ENCODE peak calls at places on chromosome 16, in five cellular contexts. W is suprapubic skin, G is PC-9, C is left ventricle myocardium inferior, S is mammary epithelial cell. V is an unnamed sample.
A peak's percentile ranks its signal among the peaks of the same experiment; 100 is the strongest.

GRCh38 chr16:46793841-46794240 is 37.1 kb downstream of the C16orf87 start:
- DNase-seq in W (no peak), G (no peak), C (no peak), S (no peak), V (no peak)

GRCh38 chr16:17026600-17027242 is 444.0 kb downstream of the XYLT1 start:
- DNase-seq in W (no peak), G (no peak), C (no peak), S (no peak), V (no peak)

GRCh38 chr16:52386694-52387093 is 160.2 kb downstream of the TOX3 start:
- DNase-seq in W (no peak), G (no peak), C (no peak), S (no peak), V (no peak)

GRCh38 chr16:49464877-49465504 is 91.4 kb downstream of the C16orf78 start:
- DNase-seq in W (peak; percentile 48), G (no peak), C (no peak), S (no peak), V (no peak)

GRCh38 chr16:14263011-14263410 is 191.9 kb downstream of the MRTFB start:
- DNase-seq in W (no peak), G (no peak), C (no peak), S (no peak), V (no peak)

GRCh38 chr16:73179671-73180370 is 131.9 kb upstream of the ZFHX3 start:
- DNase-seq in W (no peak), G (no peak), C (peak; percentile 33), S (no peak), V (no peak)

GRCh38 chr16:89827383-89828198 is 684 bp upstream of the SPIRE2 start:
- DNase-seq in W (no peak), G (peak; percentile 80), C (peak; percentile 46), S (no peak), V (peak; percentile 63)

GRCh38 chr16:13997933-13998332 is 73.2 kb upstream of the MRTFB start:
- DNase-seq in W (no peak), G (no peak), C (no peak), S (peak; percentile 16), V (no peak)

GRCh38 chr16:28531777-28532744 is 6.7 kb downstream of the NUPR1 start:
- DNase-seq in W (peak; percentile 85), G (peak; percentile 76), C (peak; percentile 83), S (no peak), V (peak; percentile 61)

GRCh38 chr16:47045023-47045422 is 71.5 kb upstream of the DNAJA2 start:
- DNase-seq in W (no peak), G (no peak), C (no peak), S (no peak), V (no peak)

GRCh38 chr16:22948603-22949368 is 134.8 kb downstream of the HS3ST2 start:
- DNase-seq in W (peak; percentile 68), G (peak; percentile 62), C (peak; percentile 39), S (peak; percentile 73), V (peak; percentile 49)

DNA sequence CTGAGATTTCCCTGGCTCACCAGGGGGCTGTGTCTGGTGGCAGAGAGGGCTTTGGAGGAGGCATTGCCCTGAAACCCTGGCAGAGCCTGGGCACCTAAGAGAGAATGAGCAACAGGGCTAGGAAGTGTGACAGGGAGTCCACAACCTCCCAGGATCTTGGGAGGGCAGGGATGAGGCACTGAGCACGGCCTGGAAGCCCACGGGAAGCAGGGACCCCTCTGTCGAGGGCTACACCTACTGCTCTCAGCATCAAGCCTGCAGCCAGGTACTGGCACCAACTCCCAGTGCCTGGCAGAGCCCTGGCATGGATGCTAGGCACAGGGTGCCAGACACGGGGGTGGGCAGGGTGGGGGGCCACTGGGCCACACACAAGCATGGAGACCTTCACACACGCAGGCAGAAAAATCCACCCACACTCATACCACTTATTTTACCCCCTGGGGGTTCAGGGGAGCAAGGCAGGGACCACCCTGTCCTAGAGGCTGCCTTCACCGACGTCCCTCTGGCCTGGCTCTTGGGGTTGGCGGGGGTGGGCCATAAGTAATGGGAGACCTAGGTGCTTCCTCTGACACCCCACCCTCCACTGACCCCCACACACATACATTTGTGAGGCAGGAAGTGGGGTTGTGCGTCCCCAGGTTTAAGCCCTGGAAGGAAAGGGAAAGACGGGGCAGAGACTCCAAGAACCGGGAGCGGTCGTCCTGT is 970 bp upstream of the HSD11B2 start:
- DNase-seq in W (no peak), G (no peak), C (no peak), S (no peak), V (no peak)
- H3K4me3 ChIP-seq in W (peak overlapping the region; percentile 53), G (peak overlapping the region; percentile 64), C (peak overlapping the region; percentile 66), S (peak overlapping the region; percentile 48), V (peak overlapping the region; percentile 68)

DNA sequence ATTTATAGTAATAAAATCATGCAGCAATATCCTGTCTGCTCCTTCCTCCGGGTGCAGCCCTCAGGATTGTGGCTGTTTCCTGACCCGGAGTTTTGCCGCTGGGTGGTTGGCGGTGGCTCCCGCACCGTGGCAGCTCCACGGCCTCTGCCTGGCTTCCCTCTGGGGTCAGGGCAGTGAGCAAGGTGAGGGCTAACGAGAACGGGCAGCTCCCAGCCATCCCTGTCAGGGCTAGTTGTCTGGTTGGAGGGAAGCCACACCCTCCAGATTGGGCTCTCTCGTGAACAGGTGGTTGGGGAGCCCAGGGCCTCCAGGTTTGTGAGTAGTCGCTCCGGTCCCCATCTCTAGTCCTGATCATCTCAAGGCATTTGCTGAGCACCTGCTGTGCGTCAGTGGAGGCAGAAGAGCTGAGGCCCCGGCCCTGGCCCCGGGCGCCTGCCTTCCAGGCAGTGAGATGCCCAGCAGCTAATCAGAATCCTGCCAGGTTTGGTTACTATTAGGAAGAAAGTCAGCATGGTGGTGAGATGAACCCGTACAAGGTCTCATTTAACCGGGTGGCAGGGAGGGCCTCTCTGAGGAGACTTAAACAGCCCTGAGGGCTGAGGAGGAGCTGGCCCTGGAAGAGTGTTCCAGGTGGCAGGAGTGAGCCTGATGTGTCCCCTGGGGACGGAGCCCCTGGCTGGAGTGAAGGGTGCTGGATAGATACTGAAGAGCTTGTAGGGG is 2.3 kb upstream of the NUDT16L1 start:
- DNase-seq in W (peak; percentile 59), G (no peak), C (no peak), S (no peak), V (no peak)
- H3K4me1 ChIP-seq in W (peaks cover 28% of the 10 kb centered on the region), G (peaks cover 10% of the 10 kb centered on the region), C (peaks cover 50% of the 10 kb centered on the region), S (peaks cover 19% of the 10 kb centered on the region), V (peaks cover 25% of the 10 kb centered on the region)

GRCh38 chr16:56649820-56650219 is 1.9 kb upstream of the MT1B start:
- DNase-seq in W (no peak), G (no peak), C (no peak), S (peak; percentile 89), V (no peak)

GRCh38 chr16:56649271-56649670 is 2.4 kb upstream of the MT1B start:
- DNase-seq in W (no peak), G (no peak), C (no peak), S (no peak), V (no peak)

GRCh38 chr16:56645838-56646237 is 5.8 kb upstream of the MT1B start:
- DNase-seq in W (no peak), G (no peak), C (no peak), S (no peak), V (no peak)

GRCh38 chr16:56645311-56645710 is 6.4 kb upstream of the MT1B start:
- DNase-seq in W (no peak), G (no peak), C (no peak), S (peak; percentile 24), V (no peak)

DNA sequence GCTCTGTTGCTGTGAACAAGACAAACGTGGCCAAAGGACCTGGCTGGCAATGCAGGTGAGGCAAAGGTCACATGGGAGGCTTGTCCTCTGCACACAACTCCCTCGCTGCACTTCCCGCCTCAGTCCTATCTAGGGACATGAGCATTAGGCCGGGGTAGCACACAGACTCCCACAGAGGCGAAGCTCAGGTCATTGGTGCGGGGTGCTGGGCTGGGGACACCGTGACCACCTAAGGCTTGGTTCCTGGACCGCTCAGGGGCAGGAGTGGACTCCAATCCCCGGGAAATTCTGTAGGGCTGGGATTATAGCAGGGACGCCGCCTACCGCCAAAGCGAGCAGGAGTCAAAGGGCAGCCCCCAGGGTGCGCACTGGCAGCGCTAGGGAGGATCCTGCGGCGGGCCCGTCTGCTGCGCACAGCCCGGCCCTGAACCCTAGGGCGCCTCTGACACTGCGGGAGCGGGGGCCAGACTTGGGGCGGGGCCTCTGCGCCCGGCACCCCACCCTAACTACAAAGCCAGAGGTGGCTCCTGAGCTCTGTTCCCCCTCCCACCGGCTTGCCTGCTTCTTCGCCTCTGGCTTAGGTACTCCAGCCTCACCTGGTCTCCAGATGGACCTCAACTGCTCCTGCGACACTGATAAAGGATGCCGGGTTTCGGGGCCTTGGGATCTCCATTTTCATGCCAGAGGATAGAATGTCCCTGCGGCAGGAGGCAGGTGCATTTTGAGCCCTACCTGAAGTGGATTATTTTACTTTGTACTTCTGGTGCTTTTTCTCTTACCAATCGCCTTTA is 3.9 kb upstream of the MT1B start:
- DNase-seq in W (no peak), G (no peak), C (no peak), S (no peak), V (no peak)
- H3K27me3 ChIP-seq in W (peaks cover 19% of the 10 kb centered on the region), G (peaks cover 3% of the 10 kb centered on the region), C (peaks cover 86% of the 10 kb centered on the region), S (no peaks in the 10 kb centered on the region), V (peaks cover 45% of the 10 kb centered on the region)

DNA sequence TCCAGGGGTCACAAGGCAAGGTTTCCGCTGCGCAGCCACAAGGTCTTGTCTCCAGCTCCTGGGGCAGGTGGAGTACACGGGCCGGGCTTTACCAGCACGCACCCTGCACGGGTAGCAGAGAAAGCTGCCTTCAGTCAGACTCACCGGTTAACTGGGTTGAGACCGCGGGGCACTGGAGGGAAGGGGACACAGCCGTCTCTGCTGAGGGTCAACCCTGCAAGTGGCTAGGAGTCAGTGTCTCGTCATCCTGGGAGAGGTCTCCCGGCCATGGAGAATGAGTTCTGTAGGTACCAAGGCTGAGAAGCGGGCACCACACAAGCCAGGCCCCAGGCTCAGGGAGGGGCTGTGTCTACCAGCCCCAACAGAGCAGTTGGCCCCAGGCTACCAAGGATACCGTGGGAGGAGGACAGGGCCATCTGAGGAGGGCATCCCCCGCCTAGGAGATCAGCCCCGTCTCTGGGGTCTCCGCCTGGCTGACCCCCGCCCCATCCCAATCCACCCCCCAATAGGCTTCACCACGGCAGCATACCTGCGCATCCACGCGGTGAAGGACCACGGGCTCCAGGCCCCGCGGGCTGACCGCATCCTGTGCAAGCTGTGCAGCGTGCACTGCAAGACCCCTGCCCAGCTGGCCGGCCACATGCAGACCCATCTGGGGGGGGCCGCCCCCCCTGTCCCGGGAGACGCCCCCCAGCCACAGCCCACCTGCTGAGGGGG is 2.8 kb upstream of the PRRT2 start:
- DNase-seq in W (peak; percentile 74), G (no peak), C (no peak), S (no peak), V (no peak)
- H3K4me3 ChIP-seq in W (peak overlapping the region; percentile 89), G (peak overlapping the region; percentile 58), C (peak overlapping the region; percentile 75), S (no peak overlapping the region), V (peak overlapping the region; percentile 85)

GRCh38 chr16:88478115-88478514 is 25.0 kb downstream of the ZFPM1 start:
- DNase-seq in W (no peak), G (no peak), C (no peak), S (no peak), V (no peak)

GRCh38 chr16:88475037-88475436 is 22.0 kb downstream of the ZFPM1 start:
- DNase-seq in W (no peak), G (no peak), C (no peak), S (no peak), V (no peak)

GRCh38 chr16:88477631-88478030 is 24.6 kb downstream of the ZFPM1 start:
- DNase-seq in W (no peak), G (no peak), C (no peak), S (no peak), V (no peak)

GRCh38 chr16:88476817-88477397 is 23.8 kb downstream of the ZFPM1 start:
- DNase-seq in W (no peak), G (no peak), C (no peak), S (no peak), V (no peak)

DNA sequence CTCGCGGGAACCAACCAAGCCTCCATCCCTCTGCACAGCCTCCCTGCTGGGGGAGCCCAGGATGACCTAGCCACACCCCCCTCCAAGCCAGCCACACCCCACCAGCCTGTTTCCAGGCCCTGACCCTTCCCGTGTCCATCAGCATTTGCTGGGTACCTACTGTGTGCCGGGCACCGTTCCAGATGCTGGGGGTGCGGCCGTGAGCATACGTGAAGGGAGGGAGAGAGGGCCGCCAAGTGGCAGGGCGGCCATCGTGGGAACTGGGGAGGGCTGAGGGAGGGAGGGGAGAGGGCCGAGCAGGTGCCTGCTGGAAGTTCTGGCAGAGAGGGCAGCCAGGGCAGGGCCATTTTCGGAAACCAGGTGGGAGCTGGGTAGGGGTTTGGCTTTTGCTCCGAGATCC is 23.1 kb downstream of the ZFPM1 start:
- DNase-seq in W (no peak), G (no peak), C (no peak), S (no peak), V (no peak)
- H3K4me1 ChIP-seq in W (no peaks in the 10 kb centered on the region), G (no peaks in the 10 kb centered on the region), C (peaks cover 22% of the 10 kb centered on the region), S (no peaks in the 10 kb centered on the region), V (peaks cover 8% of the 10 kb centered on the region)